ENCODE peak calls at places on chromosomes 13 and 19, in five cellular contexts. A is astrocyte, T is tibial artery, O is fibroblast of lung, C is H7. M is an unnamed sample.
A peak's percentile ranks its signal among the peaks of the same experiment; 100 is the strongest.

GRCh38 chr19:1324792-1325567 is 39.3 kb downstream of the EFNA2 start:
- DNase-seq in A (peak; percentile 57), T (no peak), O (peak; percentile 72), C (peak; percentile 89), M (peak; percentile 70)

GRCh38 chr13:97259787-97260641 is 37.9 kb downstream of the MBNL2 start:
- DNase-seq in A (peak; percentile 82), O (peak; percentile 84), T (peak; percentile 66), C (no peak), M (peak; percentile 58)

GRCh38 chr13:27510082-27510481 is 59.7 kb upstream of the MTIF3 start:
- DNase-seq in O (no peak), C (no peak), T (no peak), A (no peak), M (no peak)

GRCh38 chr13:37833411-37833810 is 36.2 kb downstream of the TRPC4 start:
- DNase-seq in A (no peak), O (no peak), T (no peak), C (no peak), M (no peak)

GRCh38 chr13:85724554-85725432 is 74.4 kb downstream of the SLITRK6 start:
- DNase-seq in A (no peak), T (no peak), C (no peak), O (no peak), M (peak; percentile 79)

GRCh38 chr19:10007811-10008211 is 2.5 kb downstream of the COL5A3 start:
- DNase-seq in C (peak; percentile 56), T (no peak), O (peak; percentile 47), A (peak; percentile 47), M (no peak)

GRCh38 chr13:44903596-44903995 is 85.7 kb downstream of the NUFIP1 start:
- DNase-seq in O (peak; percentile 91), C (no peak), A (peak; percentile 90), T (peak; percentile 96), M (no peak)

GRCh38 chr13:21898990-21899389 is 228.1 kb downstream of the FGF9 start:
- DNase-seq in A (no peak), T (no peak), O (no peak), C (no peak), M (no peak)

GRCh38 chr19:19575411-19575810 is 37.3 kb downstream of the CILP2 start:
- DNase-seq in T (no peak), A (no peak), C (peak; percentile 85), O (no peak), M (no peak)

GRCh38 chr13:113533441-113533840 is 42.9 kb upstream of the DCUN1D2 start:
- DNase-seq in C (peak; percentile 19), O (no peak), A (no peak), T (peak; percentile 28), M (peak; percentile 44)

GRCh38 chr13:104171132-104171531 is 1104.9 kb upstream of the SLC10A2 start:
- DNase-seq in A (no peak), T (no peak), O (no peak), C (no peak), M (no peak)

GRCh38 chr19:2469102-2469914 is 6.6 kb upstream of the GADD45B start:
- DNase-seq in O (peak; percentile 87), C (peak; percentile 56), T (no peak), A (peak; percentile 80), M (peak; percentile 64)

GRCh38 chr13:22517544-22517943 is 663.2 kb upstream of the SGCG start:
- DNase-seq in T (no peak), O (no peak), C (no peak), A (no peak), M (peak; percentile 10)

GRCh38 chr13:95432141-95432540 is 120.4 kb upstream of the CLDN10 start:
- DNase-seq in A (no peak), C (no peak), O (no peak), T (no peak), M (no peak)

GRCh38 chr19:39971380-39971841 is 446 bp downstream of the PSMC4 start:
- DNase-seq in O (no peak), T (no peak), A (no peak), C (peak; percentile 53), M (peak; percentile 1)

GRCh38 chr19:39823693-39824092 is 10.3 kb downstream of the DYRK1B start:
- DNase-seq in T (no peak), O (no peak), A (no peak), C (peak; percentile 53), M (no peak)

GRCh38 chr19:35264281-35265125 is 4.3 kb upstream of the USF2 start:
- DNase-seq in O (no peak), C (peak; percentile 10), A (no peak), T (peak; percentile 55), M (no peak)

GRCh38 chr19:14553042-14553938 is 18.6 kb downstream of the NDUFB7 start:
- DNase-seq in C (peak; percentile 41), A (no peak), O (no peak), T (no peak), M (no peak)

GRCh38 chr19:13277104-13277809 is 127.0 kb downstream of the IER2 start:
- DNase-seq in C (peak; percentile 86), T (no peak), O (peak; percentile 53), A (peak; percentile 48), M (peak; percentile 66)

GRCh38 chr19:55867101-55867500 is 30.8 kb downstream of the NLRP4 start:
- DNase-seq in A (no peak), C (no peak), O (no peak), T (no peak), M (no peak)

GRCh38 chr13:74134226-74134776 is at the start of gene KLF12:
- DNase-seq in C (peak; percentile 92), O (peak; percentile 96), T (peak; percentile 95), A (peak; percentile 93), M (peak; percentile 81)

GRCh38 chr13:96952592-96952991 is 41.7 kb downstream of the OXGR1 start:
- DNase-seq in C (no peak), A (no peak), O (no peak), T (no peak), M (no peak)

GRCh38 chr19:44847144-44848035 is 1.3 kb downstream of the NECTIN2 start:
- DNase-seq in O (peak; percentile 61), T (peak; percentile 89), A (peak; percentile 39), C (peak; percentile 76), M (peak; percentile 55)

GRCh38 chr19:57310792-57311191 is 9.5 kb upstream of the ZNF543 start:
- DNase-seq in T (no peak), C (no peak), A (no peak), O (no peak), M (no peak)

GRCh38 chr13:45055198-45055901 is 65.0 kb upstream of the GTF2F2 start:
- DNase-seq in T (no peak), A (peak; percentile 96), O (peak; percentile 97), C (no peak), M (peak; percentile 98)

GRCh38 chr13:20291675-20292074 is 59.6 kb upstream of the GJB6 start:
- DNase-seq in O (no peak), T (no peak), C (no peak), A (no peak), M (no peak)

GRCh38 chr13:20301391-20302071 is 69.4 kb upstream of the GJB6 start:
- DNase-seq in O (peak; percentile 13), C (peak; percentile 73), A (peak; percentile 2), T (no peak), M (no peak)

GRCh38 chr13:20295956-20296355 is 63.8 kb upstream of the GJB6 start:
- DNase-seq in O (no peak), T (no peak), A (no peak), C (no peak), M (no peak)

GRCh38 chr13:20294497-20294896 is 62.4 kb upstream of the GJB6 start:
- DNase-seq in C (peak; percentile 77), T (no peak), A (no peak), O (no peak), M (no peak)

GRCh38 chr13:20297181-20297580 is 65.1 kb upstream of the GJB6 start:
- DNase-seq in T (no peak), A (no peak), C (no peak), O (no peak), M (peak; percentile 76)
- H3K27me3 ChIP-seq in T (peaks cover 27% of the 10 kb centered on the region), A (peaks cover 10% of the 10 kb centered on the region), C (peaks cover 16% of the 10 kb centered on the region), O (peaks cover 6% of the 10 kb centered on the region), M (no peaks in the 10 kb centered on the region)

GRCh38 chr19:50831026-50831396 is 2.4 kb downstream of the KLK15 start:
- DNase-seq in O (no peak), T (no peak), A (no peak), C (no peak), M (no peak)

GRCh38 chr19:50826492-50827240 is 3.1 kb upstream of the KLK1 start:
- DNase-seq in O (no peak), C (no peak), A (no peak), T (no peak), M (no peak)

GRCh38 chr19:50830266-50831025 is 2.9 kb downstream of the KLK15 start:
- DNase-seq in A (no peak), C (no peak), O (no peak), T (no peak), M (no peak)

GRCh38 chr19:50829801-50830200 is 3.6 kb downstream of the KLK15 start:
- DNase-seq in A (no peak), T (no peak), O (no peak), C (no peak), M (no peak)

GRCh38 chr19:50827476-50827875 is 3.9 kb upstream of the KLK1 start:
- DNase-seq in O (no peak), C (no peak), A (no peak), T (no peak), M (no peak)
- H3K27me3 ChIP-seq in O (no peaks in the 10 kb centered on the region), C (peaks cover under 1% of the 10 kb centered on the region), A (no peaks in the 10 kb centered on the region), T (peaks cover 46% of the 10 kb centered on the region), M (no peaks in the 10 kb centered on the region)

GRCh38 chr13:107867701-107868661 is 347.4 kb downstream of the LIG4 start:
- DNase-seq in T (no peak), O (peak; percentile 52), A (peak; percentile 32), C (peak; percentile 81), M (no peak)

GRCh38 chr13:107866007-107866665 is 349.2 kb downstream of the LIG4 start:
- DNase-seq in A (peak; percentile 32), C (peak; percentile 66), T (no peak), O (peak; percentile 62), M (no peak)

GRCh38 chr13:107864543-107865460 is 350.5 kb downstream of the LIG4 start:
- DNase-seq in T (no peak), A (peak; percentile 64), C (peak; percentile 57), O (peak; percentile 71), M (peak; percentile 34)

GRCh38 chr13:107866666-107867623 is 348.4 kb downstream of the LIG4 start:
- DNase-seq in O (peak; percentile 61), C (peak; percentile 79), A (peak; percentile 37), T (no peak), M (no peak)

DNA sequence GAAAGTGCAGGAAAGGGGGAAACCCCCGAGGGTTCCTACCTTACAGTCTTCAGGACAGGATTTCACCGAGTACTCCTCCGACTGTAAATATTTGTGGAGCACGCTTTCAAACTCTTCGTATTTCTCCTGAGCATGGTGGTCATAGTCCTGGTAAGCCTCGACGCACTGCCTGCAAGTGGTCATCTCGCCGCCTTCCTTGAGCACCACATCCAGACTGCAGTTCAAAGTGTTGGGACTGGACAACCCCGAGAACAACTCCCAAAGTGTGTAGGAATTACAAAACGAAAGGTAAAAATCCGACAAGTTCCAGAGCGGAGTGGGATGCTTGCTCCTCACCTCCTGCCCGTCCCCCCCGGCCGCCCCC is 349.7 kb downstream of the LIG4 start:
- DNase-seq in C (peak; percentile 19), T (no peak), O (peak; percentile 32), A (peak; percentile 27), M (no peak)
- H3K27me3 ChIP-seq in C (peaks cover 48% of the 10 kb centered on the region), T (peaks cover 47% of the 10 kb centered on the region), O (peaks cover 2% of the 10 kb centered on the region), A (peaks cover 8% of the 10 kb centered on the region), M (peaks cover 14% of the 10 kb centered on the region)

DNA sequence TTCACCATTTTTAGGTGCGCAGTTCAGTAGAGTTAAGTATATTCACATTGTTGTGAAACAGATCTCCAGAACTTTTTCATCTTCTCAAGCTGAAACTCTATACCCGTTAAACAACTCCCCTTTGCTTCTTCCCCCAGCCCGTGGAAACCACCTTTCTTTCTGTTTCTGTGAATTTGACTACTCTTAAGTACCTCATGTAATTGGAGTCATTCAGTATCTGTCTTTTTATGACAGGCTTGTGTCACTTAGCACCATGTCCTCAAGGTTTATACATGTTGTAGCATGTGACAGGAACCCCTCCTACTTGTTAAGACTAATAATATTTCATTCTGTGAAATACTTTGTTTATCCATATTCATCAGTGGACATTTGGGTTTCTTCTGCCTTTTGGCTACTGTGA is 52.8 kb downstream of the TNFRSF19 start:
- DNase-seq in T (no peak), A (no peak), O (no peak), C (no peak), M (peak; percentile 37)
- H3K27me3 ChIP-seq in T (no peaks in the 10 kb centered on the region), A (no peaks in the 10 kb centered on the region), O (no peaks in the 10 kb centered on the region), C (no peaks in the 10 kb centered on the region), M (no peaks in the 10 kb centered on the region)